ENCODE peak calls at places on chromosomes 7 and 10, in seven cellular contexts. Z is ELR, I is hepatic stellate cell, V is substantia nigra, O is NCI-H345, T is NCI-H1105, Y is epithelial cell of esophagus. Q is an unnamed sample.

GRCh38 chr7:778968-779451 is 51.9 kb upstream of the PRKAR1B start:
- DNase-seq in Z (no peak), I (no peak), V (no peak), O (peak), T (peak), Y (no peak), Q (no peak)

GRCh38 chr10:3624367-3624766 is 160.6 kb downstream of the KLF6 start:
- DNase-seq in Z (peak), I (no peak), V (no peak), O (no peak), T (no peak), Y (peak), Q (no peak)

GRCh38 chr7:106012184-106012583 is 49.1 kb downstream of the CDHR3 start:
- DNase-seq in Z (no peak), I (no peak), V (no peak), O (no peak), T (no peak), Y (no peak), Q (no peak)

GRCh38 chr7:5629941-5630340 is 151.5 kb downstream of the RNF216 start:
- DNase-seq in Z (peak), I (peak), V (no peak), O (no peak), T (no peak), Y (peak), Q (no peak)

GRCh38 chr7:147774461-147774860 is 816.1 kb upstream of the C7orf33 start:
- DNase-seq in Z (no peak), I (no peak), V (no peak), O (no peak), T (no peak), Y (no peak), Q (no peak)

GRCh38 chr7:2567663-2568238 is 9.0 kb downstream of the IQCE start:
- DNase-seq in Z (peak), I (peak), V (peak), O (no peak), T (no peak), Y (peak), Q (no peak)

GRCh38 chr7:141228482-141228881 is 154.6 kb downstream of the TMEM178B start:
- DNase-seq in Z (no peak), I (no peak), V (no peak), O (no peak), T (no peak), Y (no peak), Q (no peak)

GRCh38 chr10:4083509-4084003 is 298.5 kb upstream of the KLF6 start:
- DNase-seq in Z (no peak), I (no peak), V (no peak), O (no peak), T (no peak), Y (no peak), Q (no peak)

GRCh38 chr10:131638049-131638448 is 262.8 kb upstream of the PPP2R2D start:
- DNase-seq in Z (no peak), I (no peak), V (no peak), O (no peak), T (no peak), Y (no peak), Q (no peak)

GRCh38 chr10:84196083-84196482 is 1.7 kb downstream of the CDHR1 start:
- DNase-seq in Z (peak), I (no peak), V (no peak), O (peak), T (peak), Y (no peak), Q (no peak)

GRCh38 chr7:9822458-9823290 is 1151.0 kb upstream of the PHF14 start:
- DNase-seq in Z (no peak), I (no peak), V (no peak), O (no peak), T (no peak), Y (no peak), Q (no peak)

GRCh38 chr7:1223196-1224092 is 9.2 kb upstream of the UNCX start:
- DNase-seq in Z (no peak), I (no peak), V (no peak), O (no peak), T (no peak), Y (no peak), Q (no peak)

GRCh38 chr10:79289801-79290200 is 57.5 kb upstream of the PPIF start:
- DNase-seq in Z (no peak), I (no peak), V (no peak), O (no peak), T (no peak), Y (no peak), Q (no peak)

GRCh38 chr7:41881313-41882130 is 178.6 kb upstream of the INHBA start:
- DNase-seq in Z (no peak), I (peak), V (no peak), O (no peak), T (no peak), Y (no peak), Q (no peak)

GRCh38 chr10:31090894-31091607 is 59.4 kb upstream of the ZNF438 start:
- DNase-seq in Z (no peak), I (no peak), V (no peak), O (no peak), T (no peak), Y (peak), Q (no peak)

GRCh38 chr10:52951819-52952218 is 179.2 kb upstream of the MBL2 start:
- DNase-seq in Z (peak), I (no peak), V (no peak), O (no peak), T (no peak), Y (peak), Q (peak)

GRCh38 chr10:28171468-28172235 is 131.2 kb downstream of the MPP7 start:
- DNase-seq in Z (no peak), I (no peak), V (no peak), O (no peak), T (no peak), Y (peak), Q (no peak)

GRCh38 chr7:148161771-148162170 is 428.8 kb upstream of the C7orf33 start:
- DNase-seq in Z (no peak), I (no peak), V (no peak), O (no peak), T (no peak), Y (no peak), Q (no peak)

GRCh38 chr7:69643708-69644445 is 45.6 kb downstream of the AUTS2 start:
- DNase-seq in Z (no peak), I (no peak), V (no peak), O (no peak), T (no peak), Y (no peak), Q (peak)

GRCh38 chr7:96962221-96962620 is 43.1 kb upstream of the DLX6 start:
- DNase-seq in Z (peak), I (peak), V (no peak), O (no peak), T (no peak), Y (no peak), Q (no peak)

GRCh38 chr10:110698782-110699201 is 54.7 kb downstream of the RBM20 start:
- DNase-seq in Z (no peak), I (no peak), V (no peak), O (no peak), T (no peak), Y (no peak), Q (no peak)